ENCODE peak calls at places on chromosomes 7 and 10, in ten cellular contexts. G is body of pancreas, Z is H54, F is K562, L is erythroblast, Y is IMR-90, E is heart left ventricle, S is A549, J is testis, Q is ovary. P is an unnamed sample.

GRCh38 chr7:12638851-12639467 is 48.5 kb upstream of the ARL4A start:
- DNase-seq in Z (no peak), L (peak; percentile 65), E (no peak), Y (peak; percentile 54), G (no peak), J (no peak), S (peak; percentile 46), F (peak; percentile 22), Q (no peak), P (peak; percentile 58)

GRCh38 chr10:132487241-132488135 is 50.1 kb upstream of the INPP5A start:
- DNase-seq in Q (no peak), E (no peak), Y (no peak), J (no peak), F (no peak), S (no peak), L (no peak), G (no peak), Z (no peak), P (no peak)

GRCh38 chr10:97539523-97540200 is 32.9 kb upstream of the ANKRD2 start:
- DNase-seq in Z (no peak), G (no peak), Q (peak; percentile 62), L (no peak), Y (peak; percentile 84), E (no peak), S (no peak), F (no peak), J (no peak), P (peak; percentile 26)

GRCh38 chr10:51007781-51008180 is 66.5 kb upstream of the PRKG1 start:
- DNase-seq in Y (peak; percentile 75), F (no peak), Z (no peak), G (no peak), Q (no peak), L (no peak), S (no peak), J (no peak), E (no peak), P (no peak)

GRCh38 chr7:12951397-12951801 is 264.0 kb downstream of the ARL4A start:
- DNase-seq in Q (no peak), G (no peak), J (no peak), S (peak; percentile 61), F (no peak), E (no peak), Y (peak; percentile 89), L (no peak), Z (peak; percentile 61), P (no peak)

GRCh38 chr10:3887885-3888476 is 103.0 kb upstream of the KLF6 start:
- DNase-seq in F (no peak), E (no peak), J (peak; percentile 36), Y (peak; percentile 97), L (peak; percentile 33), Z (no peak), S (peak; percentile 83), G (peak; percentile 20), Q (peak; percentile 32), P (no peak)

GRCh38 chr10:101001225-101002035 is 1.8 kb downstream of the LZTS2 start:
- DNase-seq in J (peak; percentile 92), S (no peak), Y (peak; percentile 95), F (no peak), Z (peak; percentile 96), G (peak; percentile 68), L (peak; percentile 46), E (peak; percentile 90), Q (peak; percentile 93), P (no peak)

GRCh38 chr7:88104732-88105131 is 115.1 kb downstream of the SRI start:
- DNase-seq in Z (no peak), Q (no peak), L (no peak), S (no peak), G (no peak), F (no peak), E (no peak), J (no peak), Y (no peak), P (no peak)

GRCh38 chr7:120110169-120110568 is 162.8 kb upstream of the KCND2 start:
- DNase-seq in L (no peak), Y (no peak), Z (no peak), E (no peak), S (no peak), Q (no peak), F (no peak), J (no peak), G (no peak), P (no peak)

GRCh38 chr7:151869968-151870918 is 6.7 kb downstream of the PRKAG2 start:
- DNase-seq in J (no peak), E (no peak), Q (no peak), S (peak; percentile 31), Z (no peak), F (no peak), G (no peak), L (no peak), Y (no peak), P (no peak)

GRCh38 chr10:70738425-70739121 is 46.6 kb downstream of the TBATA start:
- DNase-seq in E (peak; percentile 31), J (no peak), G (no peak), F (peak; percentile 66), S (no peak), Y (no peak), Q (no peak), Z (peak; percentile 36), L (no peak), P (no peak)

GRCh38 chr7:106658504-106659368 is 2.2 kb downstream of the CCDC71L start:
- DNase-seq in E (no peak), Z (no peak), Q (no peak), S (no peak), L (peak; percentile 59), J (no peak), Y (no peak), F (no peak), G (no peak), P (no peak)

GRCh38 chr7:106660862-106661720 is at the start of gene CCDC71L:
- DNase-seq in S (peak; percentile 93), J (peak; percentile 98), L (peak; percentile 97), G (peak; percentile 97), Q (peak; percentile 95), Z (peak; percentile 86), E (peak; percentile 97), F (peak; percentile 99), Y (peak; percentile 91), P (peak; percentile 94)

GRCh38 chr7:106659963-106660861 is 746 bp downstream of the CCDC71L start:
- DNase-seq in E (peak; percentile 90), L (peak; percentile 93), F (peak; percentile 90), G (peak; percentile 81), Y (peak; percentile 74), S (peak; percentile 87), Z (peak; percentile 77), J (peak; percentile 85), Q (peak; percentile 66), P (peak; percentile 93)

GRCh38 chr7:106657085-106657991 is 3.6 kb downstream of the CCDC71L start:
- DNase-seq in Y (peak; percentile 54), S (no peak), J (no peak), G (no peak), F (no peak), E (no peak), Q (no peak), L (peak; percentile 63), Z (no peak), P (no peak)

GRCh38 chr7:106659369-106659962 is 1.5 kb downstream of the CCDC71L start:
- DNase-seq in E (no peak), Z (no peak), Q (no peak), Y (peak; percentile 18), L (no peak), F (no peak), G (no peak), J (no peak), S (no peak), P (no peak)
- TF ChIP-seq POLR2A in E (no peak), Z (no peak), Q (no peak), Y (no peak), L (no peak), F (peak; percentile 79), G (no peak), J (no peak), S (no peak), P (no peak)

DNA sequence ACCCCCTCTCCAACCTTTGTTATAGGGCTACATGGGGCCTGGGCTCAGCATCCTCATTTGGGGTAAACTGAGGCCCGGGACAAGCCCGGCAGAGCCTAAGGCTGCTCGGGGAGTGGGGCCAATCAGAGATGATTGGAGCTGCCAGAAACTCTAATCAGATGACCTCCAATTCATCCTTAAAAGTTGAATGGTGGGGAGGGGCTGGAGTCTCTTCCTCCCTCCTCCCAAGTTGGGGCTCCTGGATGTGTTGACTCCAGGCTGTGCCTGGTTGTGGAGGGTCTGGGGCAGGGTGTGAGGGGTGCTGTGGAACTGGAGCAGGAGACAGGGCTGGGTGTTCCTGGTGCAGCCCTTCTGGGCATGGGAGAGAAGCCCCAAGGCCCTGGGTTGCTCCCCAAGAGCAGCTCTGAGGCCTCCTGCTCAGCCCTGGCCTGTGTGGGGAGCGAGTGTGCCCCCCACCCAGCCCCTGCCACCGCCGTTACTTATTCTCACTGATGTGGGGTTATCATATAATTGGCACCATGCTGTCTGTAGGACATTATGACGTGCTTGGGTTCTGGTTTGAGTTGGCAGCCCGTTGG is 2.1 kb downstream of the BHLHA15 start:
- DNase-seq in G (no peak), E (peak; percentile 23), Z (no peak), J (no peak), F (no peak), Q (no peak), Y (no peak), S (no peak), L (no peak), P (no peak)
- TF ChIP-seq POLR2A in G (no peak), E (no peak), Z (no peak), J (no peak), F (no peak), Q (no peak), Y (no peak), S (no peak), L (no peak), P (no peak)

GRCh38 chr7:55018361-55019328 is at the start of gene EGFR:
- DNase-seq in J (peak; percentile 82), Z (peak; percentile 100), G (peak; percentile 84), L (no peak), S (peak; percentile 75), F (no peak), Q (peak; percentile 85), E (peak; percentile 89), Y (peak; percentile 80), P (no peak)
- TF ChIP-seq POLR2A in J (peak; percentile 29), Z (peak; percentile 96), G (peak; percentile 66), L (no peak), S (peak; percentile 72), F (no peak), Q (peak; percentile 86), E (no peak), Y (peak; percentile 77), P (no peak)

DNA sequence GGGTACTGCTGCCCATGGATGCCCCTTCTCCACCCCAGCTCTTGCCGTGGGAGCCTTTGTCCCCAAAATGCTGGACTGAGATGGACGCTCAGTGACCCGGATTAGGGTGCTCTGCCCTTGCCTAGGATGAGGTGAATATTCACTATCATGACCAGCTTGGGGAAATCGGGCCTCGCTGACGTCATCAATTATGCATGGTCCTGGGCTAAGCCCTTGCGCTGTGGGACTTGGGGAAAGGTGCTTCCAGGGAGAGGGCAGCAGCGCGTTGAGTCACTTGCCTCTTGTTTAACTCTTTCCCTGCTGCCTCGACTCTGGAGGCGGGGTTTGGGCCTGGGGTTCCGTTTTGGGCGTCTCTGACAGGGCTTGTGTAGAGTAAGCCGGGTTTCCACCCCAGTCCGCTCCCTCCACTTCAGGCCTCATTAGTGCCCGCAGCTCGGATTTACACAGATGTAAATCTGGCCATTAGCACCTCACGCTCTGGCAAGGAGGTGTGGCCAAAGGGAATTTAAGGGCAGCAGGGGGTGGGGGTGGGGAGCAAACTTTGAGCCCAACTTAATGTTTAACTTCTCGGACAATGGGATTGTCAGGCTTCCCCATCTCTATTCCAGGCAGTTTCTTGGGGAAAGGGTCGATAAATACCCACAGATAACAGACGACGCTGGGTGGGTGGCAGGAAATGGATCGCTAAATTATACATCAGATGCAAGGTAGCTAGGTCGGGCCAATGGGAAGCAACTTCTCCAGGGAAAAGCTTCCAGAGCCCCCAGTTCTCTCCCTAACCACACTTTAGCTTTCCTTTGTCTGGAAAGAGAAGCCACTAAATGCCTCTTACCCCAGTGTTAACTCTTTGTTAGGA is 51.3 kb upstream of the TCF7L2 start:
- DNase-seq in L (no peak), J (no peak), S (peak; percentile 95), Q (peak; percentile 32), G (peak; percentile 54), E (no peak), Y (peak; percentile 80), F (no peak), Z (no peak), P (no peak)
- TF ChIP-seq POLR2A in L (no peak), J (no peak), S (no peak), Q (no peak), G (no peak), E (no peak), Y (no peak), F (no peak), Z (no peak), P (no peak)

P was measured in NB4.